ENCODE peak calls at places on chromosome 3, in five cellular contexts. One of them, this sample, is unnamed.

GRCh38 chr3:123909785-123910184 is 25.7 kb upstream of the MYLK start:
- DNase-seq in naive B cell: no peak
- DNase-seq in neural crest cell: no peak
- DNase-seq in NCI-H524: no peak
- DNase-seq in putamen: no peak
- DNase-seq in this sample: no peak

GRCh38 chr3:86785381-86785780 is 205.6 kb downstream of the VGLL3 start:
- DNase-seq in naive B cell: no peak
- DNase-seq in NCI-H524: peak
- DNase-seq in putamen: peak
- DNase-seq in neural crest cell: no peak
- DNase-seq in this sample: no peak

GRCh38 chr3:137105277-137105977 is 147.6 kb downstream of the IL20RB start:
- DNase-seq in NCI-H524: peak
- DNase-seq in neural crest cell: peak
- DNase-seq in putamen: peak
- DNase-seq in naive B cell: peak
- DNase-seq in this sample: peak

GRCh38 chr3:30864158-30864557 is 30.3 kb downstream of the GADL1 start:
- DNase-seq in putamen: peak
- DNase-seq in NCI-H524: no peak
- DNase-seq in neural crest cell: no peak
- DNase-seq in naive B cell: no peak
- DNase-seq in this sample: no peak

GRCh38 chr3:30289324-30289723 is 317.1 kb upstream of the TGFBR2 start:
- DNase-seq in neural crest cell: no peak
- DNase-seq in putamen: no peak
- DNase-seq in naive B cell: no peak
- DNase-seq in NCI-H524: no peak
- DNase-seq in this sample: peak

GRCh38 chr3:29520764-29521163 is 239.9 kb downstream of the RBMS3 start:
- DNase-seq in NCI-H524: no peak
- DNase-seq in neural crest cell: no peak
- DNase-seq in putamen: no peak
- DNase-seq in naive B cell: no peak
- DNase-seq in this sample: no peak

GRCh38 chr3:52281980-52282801 is 3.7 kb upstream of the WDR82 start:
- DNase-seq in naive B cell: no peak
- DNase-seq in neural crest cell: no peak
- DNase-seq in NCI-H524: no peak
- DNase-seq in putamen: no peak
- DNase-seq in this sample: no peak

GRCh38 chr3:184485256-184485655 is 76.3 kb upstream of the EPHB3 start:
- DNase-seq in NCI-H524: no peak
- DNase-seq in naive B cell: no peak
- DNase-seq in neural crest cell: no peak
- DNase-seq in putamen: no peak
- DNase-seq in this sample: no peak

GRCh38 chr3:132016061-132017041 is 18.5 kb downstream of the CPNE4 start:
- DNase-seq in putamen: no peak
- DNase-seq in NCI-H524: no peak
- DNase-seq in neural crest cell: no peak
- DNase-seq in naive B cell: no peak
- DNase-seq in this sample: no peak